ENCODE peak calls at places on chromosome 10, in eight cellular contexts. One of them, this sample, is unnamed.

GRCh38 chr10:65550761-65551160 is 1375.1 kb upstream of the LRRTM3 start:
- DNase-seq in GM12878: no peak
- DNase-seq in K562: no peak
- DNase-seq in stomach: no peak
- DNase-seq in A549: no peak
- DNase-seq in suprapubic skin: no peak
- DNase-seq in tibial nerve: no peak
- DNase-seq in sigmoid colon: no peak
- DNase-seq in this sample: no peak

GRCh38 chr10:11533328-11533781 is 78.1 kb downstream of the USP6NL start:
- DNase-seq in A549: peak
- DNase-seq in sigmoid colon: no peak
- DNase-seq in stomach: no peak
- DNase-seq in K562: peak
- DNase-seq in tibial nerve: no peak
- DNase-seq in GM12878: no peak
- DNase-seq in suprapubic skin: no peak
- DNase-seq in this sample: no peak

GRCh38 chr10:35728341-35728740 is 86.2 kb upstream of the FZD8 start:
- DNase-seq in stomach: no peak
- DNase-seq in A549: no peak
- DNase-seq in suprapubic skin: no peak
- DNase-seq in sigmoid colon: no peak
- DNase-seq in tibial nerve: no peak
- DNase-seq in K562: no peak
- DNase-seq in GM12878: no peak
- DNase-seq in this sample: no peak

GRCh38 chr10:3036155-3036554 is 31.2 kb upstream of the PFKP start:
- DNase-seq in A549: no peak
- DNase-seq in suprapubic skin: no peak
- DNase-seq in GM12878: peak
- DNase-seq in sigmoid colon: no peak
- DNase-seq in stomach: no peak
- DNase-seq in K562: no peak
- DNase-seq in tibial nerve: no peak
- DNase-seq in this sample: no peak

GRCh38 chr10:5283305-5284158 is 81.2 kb upstream of the UCN3 start:
- DNase-seq in A549: peak
- DNase-seq in K562: peak
- DNase-seq in stomach: peak
- DNase-seq in GM12878: no peak
- DNase-seq in sigmoid colon: peak
- DNase-seq in suprapubic skin: no peak
- DNase-seq in tibial nerve: peak
- DNase-seq in this sample: peak

GRCh38 chr10:15744217-15744865 is 24.6 kb upstream of the ITGA8 start:
- DNase-seq in GM12878: no peak
- DNase-seq in sigmoid colon: no peak
- DNase-seq in stomach: peak
- DNase-seq in K562: peak
- DNase-seq in A549: peak
- DNase-seq in suprapubic skin: no peak
- DNase-seq in tibial nerve: peak
- DNase-seq in this sample: peak

GRCh38 chr10:86035791-86036543 is 330.6 kb downstream of the GRID1 start:
- DNase-seq in GM12878: no peak
- DNase-seq in A549: no peak
- DNase-seq in tibial nerve: no peak
- DNase-seq in stomach: peak
- DNase-seq in suprapubic skin: peak
- DNase-seq in sigmoid colon: peak
- DNase-seq in K562: no peak
- DNase-seq in this sample: no peak

GRCh38 chr10:48470115-48470892 is 134.6 kb downstream of the ARHGAP22 start:
- DNase-seq in A549: no peak
- DNase-seq in tibial nerve: no peak
- DNase-seq in sigmoid colon: no peak
- DNase-seq in GM12878: no peak
- DNase-seq in K562: peak
- DNase-seq in stomach: peak
- DNase-seq in suprapubic skin: peak
- DNase-seq in this sample: no peak

GRCh38 chr10:24944512-24945255 is 7.7 kb downstream of the PRTFDC1 start:
- DNase-seq in suprapubic skin: no peak
- DNase-seq in tibial nerve: no peak
- DNase-seq in GM12878: no peak
- DNase-seq in stomach: peak
- DNase-seq in sigmoid colon: no peak
- DNase-seq in A549: peak
- DNase-seq in K562: peak
- DNase-seq in this sample: peak

GRCh38 chr10:52566471-52567246 is 205.9 kb downstream of the MBL2 start:
- DNase-seq in tibial nerve: no peak
- DNase-seq in GM12878: no peak
- DNase-seq in K562: no peak
- DNase-seq in suprapubic skin: no peak
- DNase-seq in sigmoid colon: no peak
- DNase-seq in stomach: no peak
- DNase-seq in A549: peak
- DNase-seq in this sample: no peak

GRCh38 chr10:130202984-130203617 is 66.9 kb downstream of the GLRX3 start:
- DNase-seq in A549: no peak
- DNase-seq in stomach: no peak
- DNase-seq in tibial nerve: no peak
- DNase-seq in suprapubic skin: no peak
- DNase-seq in GM12878: no peak
- DNase-seq in K562: no peak
- DNase-seq in sigmoid colon: no peak
- DNase-seq in this sample: no peak

GRCh38 chr10:3145366-3145765 is 27.2 kb downstream of the PITRM1 start:
- DNase-seq in A549: no peak
- DNase-seq in tibial nerve: no peak
- DNase-seq in GM12878: no peak
- DNase-seq in stomach: no peak
- DNase-seq in K562: no peak
- DNase-seq in suprapubic skin: no peak
- DNase-seq in sigmoid colon: peak
- DNase-seq in this sample: no peak

GRCh38 chr10:11488126-11488525 is 123.3 kb downstream of the USP6NL start:
- DNase-seq in tibial nerve: no peak
- DNase-seq in sigmoid colon: no peak
- DNase-seq in A549: no peak
- DNase-seq in K562: no peak
- DNase-seq in suprapubic skin: no peak
- DNase-seq in GM12878: no peak
- DNase-seq in stomach: no peak
- DNase-seq in this sample: no peak

GRCh38 chr10:112790921-112791320 is 159.1 kb upstream of the TCF7L2 start:
- DNase-seq in tibial nerve: no peak
- DNase-seq in K562: no peak
- DNase-seq in GM12878: no peak
- DNase-seq in suprapubic skin: no peak
- DNase-seq in sigmoid colon: no peak
- DNase-seq in A549: no peak
- DNase-seq in stomach: no peak
- DNase-seq in this sample: no peak

GRCh38 chr10:50882540-50882983 is 2.9 kb downstream of the A1CF start:
- DNase-seq in GM12878: no peak
- DNase-seq in suprapubic skin: no peak
- DNase-seq in A549: no peak
- DNase-seq in K562: no peak
- DNase-seq in sigmoid colon: no peak
- DNase-seq in stomach: no peak
- DNase-seq in tibial nerve: no peak
- DNase-seq in this sample: no peak

GRCh38 chr10:50885097-50885859 is at the start of gene A1CF:
- DNase-seq in GM12878: no peak
- DNase-seq in suprapubic skin: no peak
- DNase-seq in K562: no peak
- DNase-seq in stomach: no peak
- DNase-seq in tibial nerve: no peak
- DNase-seq in sigmoid colon: no peak
- DNase-seq in A549: no peak
- DNase-seq in this sample: peak

GRCh38 chr10:50884302-50884701 is 1.1 kb downstream of the A1CF start:
- DNase-seq in suprapubic skin: no peak
- DNase-seq in K562: no peak
- DNase-seq in GM12878: no peak
- DNase-seq in A549: no peak
- DNase-seq in sigmoid colon: no peak
- DNase-seq in tibial nerve: no peak
- DNase-seq in stomach: no peak
- DNase-seq in this sample: no peak

DNA sequence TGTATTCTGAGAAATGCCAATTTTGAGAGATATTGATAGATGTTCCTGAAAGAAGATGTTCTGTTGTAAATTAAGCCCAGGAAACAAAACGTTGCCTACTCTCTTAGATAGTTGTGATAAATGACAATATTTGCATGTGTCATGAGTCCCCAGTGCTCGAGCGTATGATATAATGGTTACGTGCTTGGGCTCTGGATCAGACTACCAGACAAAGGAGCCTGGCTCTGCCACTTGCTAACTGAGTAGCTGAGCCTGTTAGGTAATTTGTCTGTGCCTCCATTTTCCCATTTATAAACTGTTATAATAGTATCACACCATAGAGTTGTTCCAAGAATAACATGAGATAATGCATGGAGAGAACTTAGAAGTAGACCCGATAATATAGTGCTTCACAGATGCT is 1.8 kb downstream of the A1CF start:
- DNase-seq in tibial nerve: no peak
- DNase-seq in stomach: no peak
- DNase-seq in GM12878: no peak
- DNase-seq in A549: no peak
- DNase-seq in sigmoid colon: no peak
- DNase-seq in K562: no peak
- DNase-seq in suprapubic skin: no peak
- DNase-seq in this sample: no peak
- TF ChIP-seq POLR2A in tibial nerve: no peak
- TF ChIP-seq POLR2A in stomach: no peak
- TF ChIP-seq POLR2A in GM12878: no peak
- TF ChIP-seq POLR2A in A549: no peak
- TF ChIP-seq POLR2A in sigmoid colon: no peak
- TF ChIP-seq POLR2A in K562: no peak
- TF ChIP-seq POLR2A in suprapubic skin: no peak
- TF ChIP-seq POLR2A in this sample: no peak

GRCh38 chr10:13890233-13890616 is 303.5 kb downstream of the PRPF18 start:
- DNase-seq in A549: no peak
- DNase-seq in sigmoid colon: no peak
- DNase-seq in K562: no peak
- DNase-seq in tibial nerve: no peak
- DNase-seq in suprapubic skin: no peak
- DNase-seq in GM12878: no peak
- DNase-seq in stomach: no peak
- DNase-seq in this sample: no peak

GRCh38 chr10:13891542-13892431 is 305.0 kb downstream of the PRPF18 start:
- DNase-seq in stomach: no peak
- DNase-seq in GM12878: no peak
- DNase-seq in suprapubic skin: peak
- DNase-seq in A549: no peak
- DNase-seq in tibial nerve: no peak
- DNase-seq in K562: no peak
- DNase-seq in sigmoid colon: no peak
- DNase-seq in this sample: no peak

GRCh38 chr10:13893926-13894325 is 307.2 kb downstream of the PRPF18 start:
- DNase-seq in K562: no peak
- DNase-seq in stomach: no peak
- DNase-seq in sigmoid colon: no peak
- DNase-seq in tibial nerve: no peak
- DNase-seq in A549: no peak
- DNase-seq in suprapubic skin: no peak
- DNase-seq in GM12878: no peak
- DNase-seq in this sample: no peak

GRCh38 chr10:13892871-13893270 is 306.1 kb downstream of the PRPF18 start:
- DNase-seq in A549: no peak
- DNase-seq in tibial nerve: no peak
- DNase-seq in suprapubic skin: no peak
- DNase-seq in GM12878: no peak
- DNase-seq in stomach: no peak
- DNase-seq in sigmoid colon: no peak
- DNase-seq in K562: no peak
- DNase-seq in this sample: no peak

DNA sequence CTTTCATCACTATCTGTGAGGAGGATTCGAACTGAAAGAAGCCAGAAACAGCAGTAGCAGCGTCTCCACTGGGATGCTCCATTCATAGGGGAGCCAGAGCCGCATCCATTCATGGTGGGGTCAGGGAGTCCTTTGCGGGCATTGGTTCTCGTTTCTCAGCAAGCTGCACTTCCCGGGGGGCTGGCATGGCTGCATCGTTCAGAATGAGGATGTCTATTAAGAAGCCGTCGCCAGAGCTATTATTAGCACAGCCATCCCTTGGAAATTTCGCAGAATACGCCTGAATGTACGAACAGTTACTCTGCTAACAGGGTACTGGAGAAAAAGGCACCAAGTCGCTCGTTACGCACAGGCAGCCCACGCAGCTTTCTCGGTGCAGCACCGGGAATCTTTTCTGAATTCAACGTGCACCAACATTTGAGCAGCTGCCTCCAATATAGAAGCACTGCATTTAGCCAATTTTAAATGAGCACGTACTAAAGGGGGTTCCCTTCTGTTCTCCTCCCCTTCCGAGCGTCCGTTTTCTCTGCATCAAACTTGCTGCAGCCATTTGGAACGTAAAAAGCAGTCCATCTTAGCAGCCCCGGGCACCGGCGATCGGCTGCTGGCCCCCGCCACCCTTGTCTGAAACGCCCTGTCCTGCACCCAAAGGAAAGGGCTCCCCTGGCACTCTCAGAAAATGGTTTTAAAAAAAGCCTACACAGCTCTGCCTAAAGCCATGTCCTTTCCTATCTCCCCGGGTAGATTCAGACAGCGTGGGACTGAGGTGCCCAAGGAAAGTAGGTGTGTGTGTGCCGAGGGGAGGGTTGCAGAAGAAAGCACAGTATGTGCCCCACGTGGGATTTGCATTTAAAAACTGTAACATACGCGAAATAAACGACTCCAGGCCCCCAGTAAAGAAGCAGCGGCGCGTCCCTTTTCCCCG is 304.1 kb downstream of the PRPF18 start:
- DNase-seq in suprapubic skin: no peak
- DNase-seq in stomach: no peak
- DNase-seq in A549: no peak
- DNase-seq in tibial nerve: no peak
- DNase-seq in K562: no peak
- DNase-seq in GM12878: no peak
- DNase-seq in sigmoid colon: peak
- DNase-seq in this sample: no peak
- H3K4me3 ChIP-seq in suprapubic skin: peak
- H3K4me3 ChIP-seq in stomach: peak
- H3K4me3 ChIP-seq in A549: peak
- H3K4me3 ChIP-seq in tibial nerve: peak
- H3K4me3 ChIP-seq in K562: no peak
- H3K4me3 ChIP-seq in GM12878: no peak
- H3K4me3 ChIP-seq in sigmoid colon: peak
- H3K4me3 ChIP-seq in this sample: peak

GRCh38 chr10:124911124-124912051 is 30.5 kb upstream of the ZRANB1 start:
- DNase-seq in stomach: no peak
- DNase-seq in tibial nerve: peak
- DNase-seq in GM12878: no peak
- DNase-seq in K562: peak
- DNase-seq in sigmoid colon: no peak
- DNase-seq in A549: no peak
- DNase-seq in suprapubic skin: no peak
- DNase-seq in this sample: no peak
- TF ChIP-seq EP300 in stomach: no peak
- TF ChIP-seq EP300 in tibial nerve: peak
- TF ChIP-seq EP300 in GM12878: no peak
- TF ChIP-seq EP300 in K562: peak
- TF ChIP-seq EP300 in sigmoid colon: no peak
- TF ChIP-seq EP300 in A549: no peak
- TF ChIP-seq EP300 in suprapubic skin: no peak
- TF ChIP-seq EP300 in this sample: no peak

GRCh38 chr10:77873558-77874380 is 52.8 kb downstream of the DLG5 start:
- DNase-seq in tibial nerve: no peak
- DNase-seq in sigmoid colon: peak
- DNase-seq in stomach: peak
- DNase-seq in A549: peak
- DNase-seq in suprapubic skin: no peak
- DNase-seq in K562: no peak
- DNase-seq in GM12878: peak
- DNase-seq in this sample: peak
- TF ChIP-seq POLR2A in tibial nerve: no peak
- TF ChIP-seq POLR2A in sigmoid colon: no peak
- TF ChIP-seq POLR2A in stomach: no peak
- TF ChIP-seq POLR2A in A549: no peak
- TF ChIP-seq POLR2A in suprapubic skin: no peak
- TF ChIP-seq POLR2A in K562: no peak
- TF ChIP-seq POLR2A in GM12878: peak
- TF ChIP-seq POLR2A in this sample: peak